ENCODE peak calls at places on chromosomes 3 and 15, in five cellular contexts. E is BE2C, R is heart left ventricle, W is brain microvascular endothelial cell, H is WERI-Rb-1. B is an unnamed sample. For H3K36me3 and H3K27me3, the result is how much of the 10 kb centered on the place peaks cover.

GRCh38 chr3:182149594-182149993 is 437.9 kb downstream of the SOX2 start:
- DNase-seq in E (no peak), R (no peak), W (no peak), H (no peak), B (no peak)

GRCh38 chr3:45684327-45684892 is 4.8 kb upstream of the SACM1L start:
- DNase-seq in H (no peak), R (no peak), E (no peak), W (no peak), B (no peak)

GRCh38 chr3:4507010-4507596 is 14.0 kb downstream of the ITPR1 start:
- DNase-seq in W (no peak), R (no peak), H (no peak), E (no peak), B (no peak)

GRCh38 chr3:134364936-134365765 is 9.1 kb downstream of the AMOTL2 start:
- DNase-seq in H (no peak), E (no peak), W (no peak), R (peak), B (no peak)

GRCh38 chr3:44065741-44066140 is 175.9 kb upstream of the TOPAZ1 start:
- DNase-seq in W (no peak), H (no peak), E (no peak), R (no peak), B (no peak)

GRCh38 chr3:166889241-166889640 is 490.9 kb downstream of the ZBBX start:
- DNase-seq in H (no peak), W (no peak), E (no peak), R (no peak), B (no peak)

GRCh38 chr3:14770591-14770990 is 48.2 kb upstream of the FGD5 start:
- DNase-seq in E (no peak), R (no peak), H (no peak), W (no peak), B (no peak)

GRCh38 chr3:124078978-124079911 is 87.3 kb upstream of the ROPN1 start:
- DNase-seq in H (peak), R (no peak), W (peak), E (peak), B (no peak)

GRCh38 chr3:112815981-112816380 is 30.7 kb downstream of the CD200R1L start:
- DNase-seq in H (no peak), E (no peak), R (no peak), W (no peak), B (no peak)

DNA sequence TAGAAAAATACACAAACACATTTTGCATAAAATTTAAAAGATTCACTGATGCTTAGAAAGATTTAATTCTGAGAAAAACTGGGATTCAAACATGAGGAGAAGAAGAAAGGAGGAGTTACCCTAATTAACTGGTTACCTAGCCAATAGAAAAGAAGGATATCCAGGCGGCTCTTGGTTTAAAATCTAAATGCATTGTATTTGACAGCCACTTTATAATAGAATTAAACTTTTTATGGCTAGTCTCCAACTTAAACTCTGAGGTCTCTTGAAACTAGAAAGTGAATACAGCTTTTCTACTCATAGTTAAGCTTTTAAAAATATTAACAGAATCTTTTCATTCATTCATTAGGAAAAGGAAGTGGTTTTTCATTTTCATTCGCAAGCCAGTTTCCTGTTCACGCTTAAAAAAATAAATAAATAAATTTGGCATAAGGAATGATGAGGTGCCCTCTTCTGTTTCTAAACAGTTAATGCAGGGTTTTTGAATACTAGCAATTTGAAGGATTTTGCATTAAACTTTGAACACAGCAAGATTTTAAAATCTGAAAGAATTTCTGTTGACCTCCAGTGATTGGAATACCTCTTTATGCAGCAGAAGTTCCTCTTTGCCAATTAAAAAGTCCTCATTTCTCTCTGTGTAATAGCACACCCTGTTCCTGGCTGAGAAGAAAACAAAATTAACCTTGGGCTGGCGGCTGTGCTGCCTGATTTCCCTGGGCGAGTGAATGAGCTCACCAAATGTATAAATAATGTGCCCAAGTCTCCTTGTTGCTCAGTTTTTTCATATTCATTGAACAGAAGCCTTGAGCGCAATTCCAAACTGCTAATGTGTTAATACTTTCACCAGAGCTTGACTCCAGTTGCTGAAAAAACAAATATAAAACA is 105.1 kb downstream of the ZMAT3 start:
- DNase-seq in E (no peak), R (no peak), H (no peak), W (no peak), B (no peak)
- TF ChIP-seq CTCF in E (peak), R (peak), H (peak), W (peak), B (peak)

GRCh38 chr3:77606372-77606771 is 566.5 kb downstream of the ROBO2 start:
- DNase-seq in R (no peak), E (no peak), W (no peak), H (no peak), B (no peak)
- H3K36me3 ChIP-seq in R (under half), E (under half), W (under half), H (under half), B (under half)

DNA sequence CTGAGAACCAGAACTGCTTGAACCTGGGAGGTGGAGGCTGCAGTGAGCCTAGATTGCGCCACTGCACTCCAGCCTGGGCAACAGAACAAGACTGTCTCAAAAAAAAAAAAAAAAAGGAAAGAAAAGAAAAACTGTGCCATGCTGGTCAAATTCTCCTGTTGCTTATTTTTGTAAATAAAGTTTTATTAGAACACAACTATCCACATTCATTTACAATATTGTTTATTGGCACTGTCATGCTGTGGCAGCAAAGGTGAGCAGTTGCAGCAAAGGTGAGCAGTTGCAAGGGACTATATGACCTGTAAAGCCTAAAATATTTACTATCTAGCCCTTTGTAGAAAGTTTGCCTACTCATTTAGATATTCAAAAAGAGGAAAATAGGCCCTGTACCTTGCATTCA is 18.3 kb downstream of the ASTE1 start:
- DNase-seq in H (no peak), E (no peak), W (no peak), R (no peak), B (no peak)
- H3K27me3 ChIP-seq in H (under half), E (under half), W (under half), R (under half), B (under half)

DNA sequence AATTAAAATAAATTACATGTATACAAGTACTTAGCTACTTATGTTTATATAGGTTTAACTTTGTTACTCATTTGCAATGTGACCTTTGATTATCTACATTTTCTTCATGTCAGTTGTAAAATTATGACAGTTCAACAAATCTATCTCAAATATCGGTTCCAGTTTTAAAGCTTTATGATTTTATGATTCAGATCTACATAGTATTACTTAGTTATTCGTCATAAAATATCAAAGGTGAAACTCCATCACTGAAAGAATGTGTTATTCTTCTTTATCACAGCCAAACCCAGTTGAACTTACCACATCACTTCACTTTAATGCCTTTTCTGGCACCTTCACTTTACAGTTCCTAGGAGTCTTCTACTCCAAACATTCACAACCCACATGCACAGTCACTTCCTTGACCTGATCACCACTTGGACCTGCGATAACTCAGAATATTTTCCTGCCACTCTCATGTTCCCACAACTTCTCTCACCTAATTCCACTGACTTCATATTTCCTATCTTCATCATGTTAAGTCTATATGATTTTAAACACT is 47.2 kb downstream of the SLITRK3 start:
- DNase-seq in R (no peak), W (no peak), H (no peak), E (no peak), B (no peak)
- TF ChIP-seq CTCF in R (no peak), W (no peak), H (no peak), E (no peak), B (no peak)

GRCh38 chr15:22908830-22909229 is 70.4 kb downstream of the NIPA2 start:
- DNase-seq in H (no peak), R (no peak), W (no peak), E (no peak), B (no peak)
- H3K36me3 ChIP-seq in H (under half), R (under half), W (under half), E (under half), B (under half)

GRCh38 chr3:49871536-49872157 is 1.9 kb upstream of the CAMKV start:
- DNase-seq in E (no peak), W (no peak), R (no peak), H (no peak), B (no peak)
- H3K27me3 ChIP-seq in E (under half), W (under half), R (under half), H (under half), B (under half)

DNA sequence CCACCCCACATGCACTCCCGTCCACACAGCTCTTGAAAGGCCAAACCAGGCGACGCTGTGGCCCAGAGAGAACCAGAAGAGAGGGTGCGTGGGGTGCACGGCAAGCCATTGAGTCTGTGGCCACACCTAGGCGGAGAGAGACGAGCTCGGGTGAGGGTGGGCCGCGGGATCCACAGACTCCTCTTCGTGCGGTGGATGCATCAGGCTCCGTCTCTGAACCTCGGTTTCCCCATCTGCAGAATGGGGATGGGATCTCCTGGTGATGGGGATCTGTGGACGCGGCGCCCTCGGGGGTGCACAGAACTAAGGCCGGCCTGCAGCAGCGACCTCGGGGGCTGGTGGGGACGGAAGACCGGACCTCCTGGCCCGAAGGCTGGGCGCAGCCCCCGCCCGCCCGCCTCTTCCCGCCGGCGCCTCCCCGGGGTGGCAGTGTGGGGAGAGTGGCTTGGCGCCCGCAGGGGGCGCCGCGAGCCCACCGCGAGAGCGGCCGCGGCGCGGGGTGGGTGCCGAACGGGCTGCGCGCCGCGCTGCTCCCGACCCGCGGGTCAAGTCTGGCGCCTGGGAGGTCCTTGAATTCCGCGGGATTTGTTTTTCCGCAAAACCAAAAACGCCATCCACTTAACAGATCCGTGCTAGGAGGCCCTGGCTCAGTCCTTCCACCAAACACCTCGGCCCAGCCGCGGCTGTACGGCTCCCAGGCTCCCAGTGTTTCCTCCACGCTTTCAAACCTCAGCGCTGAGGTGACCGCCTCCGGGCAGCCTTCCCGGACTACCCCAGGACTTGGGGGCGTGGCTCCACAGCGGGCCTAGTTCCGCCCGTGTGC is 13.2 kb upstream of the ADPGK start:
- DNase-seq in R (peak), E (peak), H (peak), W (no peak), B (no peak)
- TF ChIP-seq CTCF in R (peak), E (peak), H (peak), W (peak), B (no peak)

DNA sequence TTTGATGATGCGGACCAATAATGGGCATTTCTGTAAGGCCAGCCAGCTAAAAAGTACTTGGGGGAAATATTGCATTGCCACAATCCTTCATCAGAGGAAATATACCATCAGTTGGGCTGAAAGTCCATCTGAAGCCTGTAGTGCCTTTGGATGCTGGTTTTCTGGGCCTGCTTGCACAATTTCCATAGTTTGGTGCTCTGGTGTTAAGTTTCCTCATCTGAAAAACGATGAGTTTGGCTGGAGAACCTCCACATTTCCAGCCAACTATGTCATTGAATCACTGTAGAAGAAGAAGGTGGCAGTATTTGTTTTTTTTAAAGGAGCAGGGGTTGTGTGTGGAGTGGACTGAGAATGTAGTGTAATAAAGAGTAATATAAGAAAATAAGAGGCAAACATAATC is 10.1 kb downstream of the CCNB2 start:
- DNase-seq in W (no peak), E (no peak), R (no peak), H (no peak), B (no peak)
- H3K36me3 ChIP-seq in W (under half), E (half or more), R (under half), H (half or more), B (under half)

DNA sequence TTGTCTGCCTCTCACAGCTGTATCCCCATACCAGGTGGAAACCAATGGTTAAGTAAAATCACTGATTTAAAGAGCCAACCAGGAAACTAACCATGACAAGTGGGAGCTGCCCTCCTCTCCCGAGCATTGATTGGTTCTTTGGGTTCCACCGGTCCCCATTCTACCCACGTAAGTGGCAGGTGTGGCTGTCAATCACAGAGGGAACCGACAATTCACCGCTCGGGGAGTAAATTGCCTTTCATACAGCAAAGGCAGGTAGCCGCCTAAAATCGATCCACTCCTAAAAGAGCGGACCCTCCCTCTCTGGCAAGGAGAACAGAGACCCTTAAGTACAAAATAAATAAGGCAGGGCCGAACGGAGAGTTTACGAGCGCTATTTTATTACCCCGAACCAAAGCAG is 1.2 kb downstream of the ERC2 start:
- DNase-seq in E (peak), W (peak), H (peak), R (peak), B (no peak)
- H3K27me3 ChIP-seq in E (under half), W (under half), H (under half), R (under half), B (under half)

GRCh38 chr15:25663515-25663914 is 199.6 kb downstream of the ATP10A start:
- DNase-seq in R (no peak), H (no peak), E (no peak), W (no peak), B (no peak)

GRCh38 chr15:25659251-25659650 is 203.9 kb downstream of the ATP10A start:
- DNase-seq in R (no peak), E (no peak), W (no peak), H (no peak), B (no peak)

GRCh38 chr15:25664761-25665160 is 198.4 kb downstream of the ATP10A start:
- DNase-seq in W (no peak), H (no peak), R (no peak), E (no peak), B (no peak)

GRCh38 chr15:25658560-25658959 is 204.6 kb downstream of the ATP10A start:
- DNase-seq in W (no peak), H (no peak), E (no peak), R (no peak), B (no peak)

GRCh38 chr15:25661898-25662297 is 201.2 kb downstream of the ATP10A start:
- DNase-seq in W (no peak), R (no peak), E (no peak), H (no peak), B (no peak)
- TF ChIP-seq CTCF in W (peak), R (no peak), E (no peak), H (no peak), B (peak)

B was measured in BJ.